ENCODE peak calls at places on chromosomes 1 and 21, in nine cellular contexts. Z, O, Q, E, G, L, D, V and I are unnamed samples.

GRCh38 chr1:240611619-240612490 is at the start of gene GREM2:
- DNase-seq in E (no peak), Q (peak; percentile 84), G (peak; percentile 56), D (no peak), O (peak; percentile 6), Z (peak; percentile 76), L (peak; percentile 82), V (no peak), I (no peak)

GRCh38 chr21:16605588-16605987 is 875.8 kb downstream of the USP25 start:
- DNase-seq in O (no peak), L (peak; percentile 12), Q (no peak), V (no peak), G (no peak), E (no peak), D (no peak), Z (no peak), I (no peak)

GRCh38 chr1:44377925-44378784 is 23.1 kb upstream of the ERI3 start:
- DNase-seq in Z (peak; percentile 59), O (peak; percentile 32), V (peak; percentile 61), Q (no peak), G (no peak), D (peak; percentile 56), E (peak; percentile 51), L (peak; percentile 95), I (peak; percentile 18)

GRCh38 chr1:243883551-243883950 is 33.5 kb upstream of the AKT3 start:
- DNase-seq in V (no peak), L (no peak), Z (no peak), G (no peak), Q (no peak), O (no peak), D (no peak), E (no peak), I (no peak)

GRCh38 chr1:117656202-117656641 is 50.4 kb downstream of the TENT5C start:
- DNase-seq in L (no peak), D (peak; percentile 80), Z (no peak), V (no peak), Q (no peak), G (no peak), E (no peak), O (peak; percentile 55), I (no peak)

GRCh38 chr1:11147371-11147770 is 41.8 kb upstream of the ANGPTL7 start:
- DNase-seq in L (no peak), G (no peak), V (no peak), Q (no peak), O (no peak), E (no peak), Z (no peak), D (no peak), I (no peak)

GRCh38 chr21:44734841-44735240 is 23.5 kb upstream of the TSPEAR start:
- DNase-seq in Z (no peak), G (no peak), D (no peak), Q (no peak), L (no peak), O (no peak), V (no peak), E (no peak), I (no peak)

GRCh38 chr1:160863422-160864131 is 890 bp upstream of the CD244 start:
- DNase-seq in Q (no peak), V (no peak), Z (no peak), E (no peak), O (no peak), G (no peak), D (no peak), L (no peak), I (peak; percentile 22)

GRCh38 chr21:45283019-45283610 is 4.6 kb downstream of the POFUT2 start:
- DNase-seq in L (no peak), Q (peak; percentile 67), G (peak; percentile 36), E (no peak), D (no peak), V (no peak), O (no peak), Z (no peak), I (no peak)

GRCh38 chr1:24679725-24680124 is 36.6 kb downstream of the SRRM1 start:
- DNase-seq in V (no peak), E (no peak), Q (no peak), O (no peak), Z (no peak), L (no peak), G (no peak), D (no peak), I (no peak)

GRCh38 chr1:226548281-226549093 is at the start of gene STUM:
- DNase-seq in V (no peak), E (no peak), O (no peak), Z (peak; percentile 78), D (peak; percentile 17), L (peak; percentile 68), Q (peak; percentile 70), G (peak; percentile 57), I (peak; percentile 35)

GRCh38 chr1:177340601-177341067 is 169.9 kb downstream of the BRINP2 start:
- DNase-seq in G (no peak), L (no peak), Z (no peak), Q (no peak), D (no peak), O (no peak), V (no peak), E (no peak), I (no peak)

GRCh38 chr1:231512147-231512698 is 16.2 kb upstream of the TSNAX start:
- DNase-seq in G (no peak), V (no peak), L (no peak), Q (no peak), E (no peak), D (no peak), O (no peak), Z (no peak), I (no peak)

GRCh38 chr1:152162826-152163463 is 3.9 kb upstream of the RPTN start:
- DNase-seq in Z (no peak), O (no peak), V (no peak), Q (no peak), L (no peak), G (no peak), D (no peak), E (no peak), I (no peak)

GRCh38 chr1:2270260-2271100 is 42.4 kb downstream of the SKI start:
- DNase-seq in D (no peak), O (no peak), Q (peak; percentile 72), E (no peak), Z (peak; percentile 49), G (peak; percentile 56), V (no peak), L (no peak), I (no peak)
- H3K4me1 ChIP-seq in D (no peaks in the 10 kb centered on the region), O (peaks cover 92% of the 10 kb centered on the region), Q (peaks cover 67% of the 10 kb centered on the region), E (peaks cover 91% of the 10 kb centered on the region), Z (no peaks in the 10 kb centered on the region), G (peaks cover 73% of the 10 kb centered on the region), V (peaks cover 16% of the 10 kb centered on the region), L (peaks cover 38% of the 10 kb centered on the region), I (peaks cover 99% of the 10 kb centered on the region)

GRCh38 chr1:27868932-27869718 is 3.2 kb upstream of the THEMIS2 start:
- DNase-seq in Z (peak; percentile 45), D (peak; percentile 78), E (no peak), L (no peak), G (peak; percentile 52), O (peak; percentile 68), V (no peak), Q (peak; percentile 78), I (peak; percentile 52)
- H3K4me1 ChIP-seq in Z (no peaks in the 10 kb centered on the region), D (peaks cover 49% of the 10 kb centered on the region), E (no peaks in the 10 kb centered on the region), L (no peaks in the 10 kb centered on the region), G (no peaks in the 10 kb centered on the region), O (peaks cover 47% of the 10 kb centered on the region), V (peaks cover 6% of the 10 kb centered on the region), Q (peaks cover 10% of the 10 kb centered on the region), I (peaks cover 13% of the 10 kb centered on the region)

GRCh38 chr1:164619006-164619784 is 60.2 kb downstream of the PBX1 start:
- DNase-seq in L (no peak), D (no peak), G (no peak), Z (no peak), E (no peak), Q (no peak), V (no peak), O (no peak), I (no peak)

GRCh38 chr1:164622057-164622840 is 63.3 kb downstream of the PBX1 start:
- DNase-seq in O (no peak), Z (no peak), G (no peak), L (no peak), D (no peak), V (no peak), E (peak; percentile 42), Q (no peak), I (no peak)

GRCh38 chr1:164614316-164614715 is 55.3 kb downstream of the PBX1 start:
- DNase-seq in Q (no peak), Z (no peak), E (no peak), O (no peak), G (no peak), D (no peak), V (no peak), L (no peak), I (no peak)

GRCh38 chr1:164613176-164613575 is 54.2 kb downstream of the PBX1 start:
- DNase-seq in G (no peak), D (no peak), Q (no peak), V (no peak), O (no peak), L (peak; percentile 40), E (no peak), Z (no peak), I (no peak)

GRCh38 chr1:164617607-164618564 is 58.9 kb downstream of the PBX1 start:
- DNase-seq in O (no peak), Q (no peak), Z (no peak), V (no peak), G (no peak), E (no peak), D (peak; percentile 2), L (peak; percentile 84), I (no peak)
- H3K4me1 ChIP-seq in O (no peaks in the 10 kb centered on the region), Q (peaks cover 26% of the 10 kb centered on the region), Z (peaks cover 55% of the 10 kb centered on the region), V (peaks cover 14% of the 10 kb centered on the region), G (peaks cover 65% of the 10 kb centered on the region), E (peaks cover 55% of the 10 kb centered on the region), D (no peaks in the 10 kb centered on the region), L (peaks cover 41% of the 10 kb centered on the region), I (peaks cover 96% of the 10 kb centered on the region)

GRCh38 chr1:19460535-19461351 is 24.6 kb downstream of the CAPZB start:
- DNase-seq in Z (no peak), Q (no peak), V (no peak), L (no peak), D (no peak), G (no peak), O (no peak), E (no peak), I (no peak)

GRCh38 chr1:19461352-19461645 is 24.0 kb downstream of the CAPZB start:
- DNase-seq in E (no peak), G (no peak), Q (no peak), V (no peak), L (peak; percentile 51), Z (no peak), D (no peak), O (no peak), I (no peak)

GRCh38 chr1:19465123-19465522 is 20.2 kb downstream of the CAPZB start:
- DNase-seq in L (no peak), D (no peak), E (no peak), Q (no peak), V (no peak), O (no peak), G (no peak), Z (no peak), I (no peak)

GRCh38 chr1:19463204-19463803 is 22.0 kb downstream of the CAPZB start:
- DNase-seq in Z (no peak), E (no peak), D (peak; percentile 66), V (no peak), Q (no peak), L (no peak), O (peak; percentile 58), G (no peak), I (no peak)

DNA sequence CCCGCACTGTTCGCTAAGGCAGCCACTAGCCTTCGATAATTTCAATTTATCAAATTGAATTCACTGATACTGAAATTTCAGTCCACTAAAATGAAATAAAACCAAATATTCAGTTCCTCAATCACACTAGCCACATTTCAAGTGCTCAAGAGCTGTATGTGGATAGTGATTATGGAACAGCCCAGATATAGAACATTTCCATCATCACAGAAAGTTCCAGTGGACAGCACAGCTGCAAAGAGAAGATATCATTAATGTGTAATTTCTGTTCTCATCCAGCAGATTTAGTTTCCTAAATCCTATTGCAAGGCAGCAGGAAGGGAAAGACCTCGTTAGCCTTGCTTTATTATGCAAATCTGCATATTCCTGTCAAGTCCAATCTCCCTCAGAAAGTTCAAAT is 22.6 kb downstream of the CAPZB start:
- DNase-seq in L (no peak), O (no peak), Q (no peak), G (no peak), V (no peak), D (no peak), E (no peak), Z (no peak), I (no peak)
- H3K4me1 ChIP-seq in L (peaks cover 87% of the 10 kb centered on the region), O (peaks cover 98% of the 10 kb centered on the region), Q (peaks cover 38% of the 10 kb centered on the region), G (peaks cover 71% of the 10 kb centered on the region), V (peaks cover 18% of the 10 kb centered on the region), D (peaks cover 13% of the 10 kb centered on the region), E (peaks cover 58% of the 10 kb centered on the region), Z (peaks cover 7% of the 10 kb centered on the region), I (peaks cover 93% of the 10 kb centered on the region)